ENCODE peak calls at places on chromosomes 7 and 10, in six cellular contexts. One of them, this sample, is unnamed.

GRCh38 chr7:2824678-2825461 is 19.2 kb downstream of the GNA12 start:
- DNase-seq in PC-9: no peak
- DNase-seq in fibroblast of the aortic adventitia: no peak
- DNase-seq in brain microvascular endothelial cell: no peak
- DNase-seq in suprapubic skin: no peak
- DNase-seq in endothelial cell: peak
- DNase-seq in this sample: peak

GRCh38 chr7:125279956-125280355 is 350.3 kb upstream of the POT1 start:
- DNase-seq in PC-9: no peak
- DNase-seq in fibroblast of the aortic adventitia: no peak
- DNase-seq in brain microvascular endothelial cell: no peak
- DNase-seq in suprapubic skin: no peak
- DNase-seq in endothelial cell: no peak
- DNase-seq in this sample: no peak

GRCh38 chr7:36677769-36678435 is 46.4 kb downstream of the AOAH start:
- DNase-seq in PC-9: no peak
- DNase-seq in fibroblast of the aortic adventitia: no peak
- DNase-seq in brain microvascular endothelial cell: no peak
- DNase-seq in suprapubic skin: no peak
- DNase-seq in endothelial cell: no peak
- DNase-seq in this sample: no peak

GRCh38 chr10:44911081-44911540 is at the start of gene TMEM72:
- DNase-seq in PC-9: no peak
- DNase-seq in fibroblast of the aortic adventitia: no peak
- DNase-seq in brain microvascular endothelial cell: no peak
- DNase-seq in suprapubic skin: no peak
- DNase-seq in endothelial cell: no peak
- DNase-seq in this sample: peak

GRCh38 chr7:129144834-129145668 is 544 bp downstream of the TSPAN33 start:
- DNase-seq in PC-9: no peak
- DNase-seq in fibroblast of the aortic adventitia: no peak
- DNase-seq in brain microvascular endothelial cell: no peak
- DNase-seq in suprapubic skin: no peak
- DNase-seq in endothelial cell: no peak
- DNase-seq in this sample: no peak

GRCh38 chr7:115869225-115869624 is 161.3 kb downstream of the TFEC start:
- DNase-seq in PC-9: no peak
- DNase-seq in fibroblast of the aortic adventitia: peak
- DNase-seq in brain microvascular endothelial cell: no peak
- DNase-seq in suprapubic skin: no peak
- DNase-seq in endothelial cell: no peak
- DNase-seq in this sample: no peak

GRCh38 chr10:68139451-68140272 is 30.4 kb downstream of the MYPN start:
- DNase-seq in PC-9: no peak
- DNase-seq in fibroblast of the aortic adventitia: peak
- DNase-seq in brain microvascular endothelial cell: no peak
- DNase-seq in suprapubic skin: no peak
- DNase-seq in endothelial cell: no peak
- DNase-seq in this sample: no peak

GRCh38 chr7:64618785-64619456 is 47.0 kb upstream of the ZNF107 start:
- DNase-seq in PC-9: peak
- DNase-seq in fibroblast of the aortic adventitia: peak
- DNase-seq in brain microvascular endothelial cell: peak
- DNase-seq in suprapubic skin: no peak
- DNase-seq in endothelial cell: peak
- DNase-seq in this sample: no peak

GRCh38 chr7:99677013-99677412 is 2.8 kb downstream of the CYP3A5 start:
- DNase-seq in PC-9: no peak
- DNase-seq in fibroblast of the aortic adventitia: no peak
- DNase-seq in brain microvascular endothelial cell: no peak
- DNase-seq in suprapubic skin: no peak
- DNase-seq in endothelial cell: no peak
- DNase-seq in this sample: no peak

GRCh38 chr10:117549100-117549499 is 6.6 kb downstream of the EMX2 start:
- DNase-seq in PC-9: no peak
- DNase-seq in fibroblast of the aortic adventitia: no peak
- DNase-seq in brain microvascular endothelial cell: no peak
- DNase-seq in suprapubic skin: no peak
- DNase-seq in endothelial cell: no peak
- DNase-seq in this sample: no peak
- TF ChIP-seq CTCF in PC-9: no peak
- TF ChIP-seq CTCF in fibroblast of the aortic adventitia: no peak
- TF ChIP-seq CTCF in brain microvascular endothelial cell: no peak
- TF ChIP-seq CTCF in suprapubic skin: no peak
- TF ChIP-seq CTCF in endothelial cell: no peak
- TF ChIP-seq CTCF in this sample: no peak

GRCh38 chr10:102115775-102116174 is 4.4 kb downstream of the LDB1 start:
- DNase-seq in PC-9: no peak
- DNase-seq in fibroblast of the aortic adventitia: no peak
- DNase-seq in brain microvascular endothelial cell: no peak
- DNase-seq in suprapubic skin: no peak
- DNase-seq in endothelial cell: no peak
- DNase-seq in this sample: no peak

GRCh38 chr10:102118867-102119266 is 1.3 kb downstream of the LDB1 start:
- DNase-seq in PC-9: no peak
- DNase-seq in fibroblast of the aortic adventitia: peak
- DNase-seq in brain microvascular endothelial cell: no peak
- DNase-seq in suprapubic skin: no peak
- DNase-seq in endothelial cell: no peak
- DNase-seq in this sample: no peak

GRCh38 chr10:102119417-102120141 is 589 bp downstream of the LDB1 start:
- DNase-seq in PC-9: no peak
- DNase-seq in fibroblast of the aortic adventitia: peak
- DNase-seq in brain microvascular endothelial cell: peak
- DNase-seq in suprapubic skin: peak
- DNase-seq in endothelial cell: peak
- DNase-seq in this sample: no peak

GRCh38 chr10:102114861-102115618 is 5.1 kb downstream of the LDB1 start:
- DNase-seq in PC-9: peak
- DNase-seq in fibroblast of the aortic adventitia: peak
- DNase-seq in brain microvascular endothelial cell: peak
- DNase-seq in suprapubic skin: peak
- DNase-seq in endothelial cell: peak
- DNase-seq in this sample: peak

GRCh38 chr10:102117391-102118159 is 2.6 kb downstream of the LDB1 start:
- DNase-seq in PC-9: no peak
- DNase-seq in fibroblast of the aortic adventitia: peak
- DNase-seq in brain microvascular endothelial cell: no peak
- DNase-seq in suprapubic skin: peak
- DNase-seq in endothelial cell: peak
- DNase-seq in this sample: no peak
- TF ChIP-seq CTCF in PC-9: no peak
- TF ChIP-seq CTCF in fibroblast of the aortic adventitia: no peak
- TF ChIP-seq CTCF in brain microvascular endothelial cell: peak
- TF ChIP-seq CTCF in suprapubic skin: no peak
- TF ChIP-seq CTCF in endothelial cell: no peak
- TF ChIP-seq CTCF in this sample: no peak

GRCh38 chr7:35035511-35035921 is 1.8 kb downstream of the DPY19L1 start:
- DNase-seq in PC-9: peak
- DNase-seq in fibroblast of the aortic adventitia: peak
- DNase-seq in brain microvascular endothelial cell: peak
- DNase-seq in suprapubic skin: no peak
- DNase-seq in endothelial cell: no peak
- DNase-seq in this sample: no peak
- TF ChIP-seq CTCF in PC-9: peak
- TF ChIP-seq CTCF in fibroblast of the aortic adventitia: no peak
- TF ChIP-seq CTCF in brain microvascular endothelial cell: peak
- TF ChIP-seq CTCF in suprapubic skin: no peak
- TF ChIP-seq CTCF in endothelial cell: no peak
- TF ChIP-seq CTCF in this sample: no peak

GRCh38 chr7:52021343-52021742 is 704.7 kb upstream of the COBL start:
- DNase-seq in PC-9: no peak
- DNase-seq in fibroblast of the aortic adventitia: no peak
- DNase-seq in brain microvascular endothelial cell: no peak
- DNase-seq in suprapubic skin: no peak
- DNase-seq in endothelial cell: no peak
- DNase-seq in this sample: no peak

GRCh38 chr7:52017802-52018679 is 701.4 kb upstream of the COBL start:
- DNase-seq in PC-9: no peak
- DNase-seq in fibroblast of the aortic adventitia: no peak
- DNase-seq in brain microvascular endothelial cell: no peak
- DNase-seq in suprapubic skin: no peak
- DNase-seq in endothelial cell: peak
- DNase-seq in this sample: no peak

DNA sequence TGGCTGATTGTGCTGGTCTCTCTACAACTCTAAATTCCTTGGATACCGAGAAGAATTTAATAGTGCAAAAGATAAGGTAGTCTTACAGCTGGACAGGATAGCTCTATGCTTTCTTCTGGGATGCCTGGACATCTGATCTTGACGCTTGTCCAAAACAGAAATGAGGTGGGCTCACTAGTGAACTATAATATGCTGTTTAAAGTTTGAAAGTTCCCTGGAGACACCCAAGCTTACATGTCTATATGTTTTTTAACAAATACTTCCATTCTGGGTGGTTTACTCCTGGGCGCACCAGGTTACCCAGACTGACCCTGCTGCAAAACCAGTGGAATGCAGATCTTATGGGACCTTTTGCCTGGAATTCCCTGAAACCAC is 702.1 kb upstream of the COBL start:
- DNase-seq in PC-9: no peak
- DNase-seq in fibroblast of the aortic adventitia: no peak
- DNase-seq in brain microvascular endothelial cell: no peak
- DNase-seq in suprapubic skin: no peak
- DNase-seq in endothelial cell: no peak
- DNase-seq in this sample: no peak
- TF ChIP-seq CTCF in PC-9: peak
- TF ChIP-seq CTCF in fibroblast of the aortic adventitia: no peak
- TF ChIP-seq CTCF in brain microvascular endothelial cell: no peak
- TF ChIP-seq CTCF in suprapubic skin: no peak
- TF ChIP-seq CTCF in endothelial cell: peak
- TF ChIP-seq CTCF in this sample: peak

GRCh38 chr10:59006511-59007306 is 169.7 kb upstream of the PHYHIPL start:
- DNase-seq in PC-9: no peak
- DNase-seq in fibroblast of the aortic adventitia: peak
- DNase-seq in brain microvascular endothelial cell: peak
- DNase-seq in suprapubic skin: no peak
- DNase-seq in endothelial cell: no peak
- DNase-seq in this sample: no peak
- TF ChIP-seq CTCF in PC-9: no peak
- TF ChIP-seq CTCF in fibroblast of the aortic adventitia: no peak
- TF ChIP-seq CTCF in brain microvascular endothelial cell: no peak
- TF ChIP-seq CTCF in suprapubic skin: no peak
- TF ChIP-seq CTCF in endothelial cell: no peak
- TF ChIP-seq CTCF in this sample: no peak

GRCh38 chr7:43929529-43930457 is 3.6 kb downstream of the UBE2D4 start:
- DNase-seq in PC-9: peak
- DNase-seq in fibroblast of the aortic adventitia: no peak
- DNase-seq in brain microvascular endothelial cell: no peak
- DNase-seq in suprapubic skin: no peak
- DNase-seq in endothelial cell: no peak
- DNase-seq in this sample: no peak
- TF ChIP-seq CTCF in PC-9: no peak
- TF ChIP-seq CTCF in fibroblast of the aortic adventitia: no peak
- TF ChIP-seq CTCF in brain microvascular endothelial cell: no peak
- TF ChIP-seq CTCF in suprapubic skin: no peak
- TF ChIP-seq CTCF in endothelial cell: no peak
- TF ChIP-seq CTCF in this sample: no peak

GRCh38 chr7:130444230-130444629 is 3.4 kb upstream of the CEP41 start:
- DNase-seq in PC-9: no peak
- DNase-seq in fibroblast of the aortic adventitia: peak
- DNase-seq in brain microvascular endothelial cell: no peak
- DNase-seq in suprapubic skin: no peak
- DNase-seq in endothelial cell: no peak
- DNase-seq in this sample: no peak

GRCh38 chr7:130446285-130446684 is 5.5 kb upstream of the CEP41 start:
- DNase-seq in PC-9: no peak
- DNase-seq in fibroblast of the aortic adventitia: no peak
- DNase-seq in brain microvascular endothelial cell: no peak
- DNase-seq in suprapubic skin: no peak
- DNase-seq in endothelial cell: no peak
- DNase-seq in this sample: no peak

GRCh38 chr7:130440527-130441365 is at the start of gene CEP41:
- DNase-seq in PC-9: peak
- DNase-seq in fibroblast of the aortic adventitia: peak
- DNase-seq in brain microvascular endothelial cell: peak
- DNase-seq in suprapubic skin: peak
- DNase-seq in endothelial cell: peak
- DNase-seq in this sample: peak

GRCh38 chr7:130441408-130441854 is 615 bp upstream of the CEP41 start:
- DNase-seq in PC-9: peak
- DNase-seq in fibroblast of the aortic adventitia: no peak
- DNase-seq in brain microvascular endothelial cell: no peak
- DNase-seq in suprapubic skin: no peak
- DNase-seq in endothelial cell: peak
- DNase-seq in this sample: no peak

GRCh38 chr7:130445008-130445407 is 4.2 kb upstream of the CEP41 start:
- DNase-seq in PC-9: no peak
- DNase-seq in fibroblast of the aortic adventitia: no peak
- DNase-seq in brain microvascular endothelial cell: no peak
- DNase-seq in suprapubic skin: no peak
- DNase-seq in endothelial cell: no peak
- DNase-seq in this sample: no peak
- TF ChIP-seq CTCF in PC-9: no peak
- TF ChIP-seq CTCF in fibroblast of the aortic adventitia: peak
- TF ChIP-seq CTCF in brain microvascular endothelial cell: no peak
- TF ChIP-seq CTCF in suprapubic skin: no peak
- TF ChIP-seq CTCF in endothelial cell: no peak
- TF ChIP-seq CTCF in this sample: no peak

GRCh38 chr10:108412323-108412722 is 1247.8 kb upstream of the SORCS1 start:
- DNase-seq in PC-9: no peak
- DNase-seq in fibroblast of the aortic adventitia: no peak
- DNase-seq in brain microvascular endothelial cell: no peak
- DNase-seq in suprapubic skin: no peak
- DNase-seq in endothelial cell: no peak
- DNase-seq in this sample: no peak

GRCh38 chr10:108413954-108414353 is 1249.4 kb upstream of the SORCS1 start:
- DNase-seq in PC-9: no peak
- DNase-seq in fibroblast of the aortic adventitia: no peak
- DNase-seq in brain microvascular endothelial cell: no peak
- DNase-seq in suprapubic skin: no peak
- DNase-seq in endothelial cell: no peak
- DNase-seq in this sample: no peak

GRCh38 chr10:108411181-108411580 is 1246.7 kb upstream of the SORCS1 start:
- DNase-seq in PC-9: no peak
- DNase-seq in fibroblast of the aortic adventitia: no peak
- DNase-seq in brain microvascular endothelial cell: no peak
- DNase-seq in suprapubic skin: no peak
- DNase-seq in endothelial cell: no peak
- DNase-seq in this sample: no peak

GRCh38 chr10:108410231-108410630 is 1245.7 kb upstream of the SORCS1 start:
- DNase-seq in PC-9: no peak
- DNase-seq in fibroblast of the aortic adventitia: no peak
- DNase-seq in brain microvascular endothelial cell: no peak
- DNase-seq in suprapubic skin: no peak
- DNase-seq in endothelial cell: no peak
- DNase-seq in this sample: no peak

GRCh38 chr10:108409316-108409715 is 1244.8 kb upstream of the SORCS1 start:
- DNase-seq in PC-9: no peak
- DNase-seq in fibroblast of the aortic adventitia: no peak
- DNase-seq in brain microvascular endothelial cell: no peak
- DNase-seq in suprapubic skin: no peak
- DNase-seq in endothelial cell: no peak
- DNase-seq in this sample: no peak
- TF ChIP-seq CTCF in PC-9: no peak
- TF ChIP-seq CTCF in fibroblast of the aortic adventitia: no peak
- TF ChIP-seq CTCF in brain microvascular endothelial cell: no peak
- TF ChIP-seq CTCF in suprapubic skin: no peak
- TF ChIP-seq CTCF in endothelial cell: no peak
- TF ChIP-seq CTCF in this sample: no peak

This sample was measured in CD14-positive monocyte.